ENCODE peak calls at places on chromosomes 3 and 15, in nine cellular contexts. V, F, N, S, I, W, R, K and G are unnamed samples.

GRCh38 chr15:77312523-77312922 is 107.4 kb downstream of the PEAK1 start:
- DNase-seq in R (no peak), K (no peak), F (peak; percentile 7), I (no peak), W (no peak), V (no peak), N (peak; percentile 40), S (no peak), G (no peak)

GRCh38 chr15:91047545-91048199 is 25.3 kb upstream of the VPS33B start:
- DNase-seq in N (no peak), V (no peak), F (peak; percentile 6), K (no peak), I (no peak), S (no peak), R (peak; percentile 21), W (no peak), G (no peak)

GRCh38 chr3:175670572-175670971 is 811.4 kb downstream of the NAALADL2 start:
- DNase-seq in I (no peak), S (no peak), F (peak; percentile 6), K (no peak), N (peak; percentile 76), V (no peak), R (no peak), W (no peak), G (no peak)

GRCh38 chr3:55042591-55042990 is 114.7 kb upstream of the LRTM1 start:
- DNase-seq in K (no peak), W (no peak), F (peak; percentile 46), I (no peak), N (peak; percentile 30), S (no peak), V (no peak), R (no peak), G (no peak)

GRCh38 chr3:57224856-57225255 is 2.7 kb upstream of the APPL1 start:
- DNase-seq in F (peak; percentile 44), W (no peak), R (no peak), K (no peak), I (no peak), N (peak; percentile 6), S (no peak), V (no peak), G (no peak)

GRCh38 chr15:80838012-80838411 is 58.8 kb downstream of the CEMIP start:
- DNase-seq in S (no peak), K (no peak), V (no peak), R (no peak), I (no peak), W (no peak), F (no peak), N (no peak), G (no peak)

GRCh38 chr3:126683506-126683905 is 20.5 kb upstream of the CHCHD6 start:
- DNase-seq in S (no peak), V (no peak), K (no peak), F (no peak), N (no peak), W (no peak), R (no peak), I (no peak), G (no peak)

GRCh38 chr3:159929181-159929893 is 59.3 kb upstream of the IL12A start:
- DNase-seq in R (peak; percentile 93), W (peak; percentile 42), I (peak; percentile 6), K (no peak), F (peak; percentile 89), S (peak; percentile 93), N (peak; percentile 87), V (peak; percentile 37), G (no peak)

GRCh38 chr3:133153382-133153781 is 115.2 kb downstream of the TMEM108 start:
- DNase-seq in N (no peak), F (no peak), W (no peak), V (no peak), S (no peak), R (no peak), I (no peak), K (no peak), G (no peak)

GRCh38 chr3:160660899-160661298 is 16.1 kb upstream of the ARL14 start:
- DNase-seq in W (no peak), F (no peak), V (no peak), N (no peak), S (no peak), R (no peak), K (no peak), I (no peak), G (no peak)

GRCh38 chr15:69615756-69616155 is 163.1 kb downstream of the RPLP1 start:
- DNase-seq in S (no peak), K (no peak), N (no peak), R (no peak), F (no peak), V (no peak), I (no peak), W (no peak), G (no peak)

GRCh38 chr3:31925271-31925630 is 55.8 kb downstream of the OSBPL10 start:
- DNase-seq in F (no peak), N (no peak), R (no peak), W (no peak), V (no peak), S (no peak), K (no peak), I (no peak), G (no peak)

GRCh38 chr3:170506556-170506955 is 79.3 kb downstream of the SLC7A14 start:
- DNase-seq in K (no peak), F (peak; percentile 41), R (peak; percentile 56), V (no peak), N (peak; percentile 71), I (peak; percentile 75), W (peak; percentile 42), S (peak; percentile 60), G (no peak)

GRCh38 chr3:123261666-123262065 is 59.9 kb downstream of the SEC22A start:
- DNase-seq in F (no peak), W (no peak), R (no peak), K (no peak), S (no peak), V (no peak), N (no peak), I (no peak), G (no peak)

GRCh38 chr3:135084404-135084803 is 289.3 kb downstream of the EPHB1 start:
- DNase-seq in V (no peak), S (no peak), N (no peak), W (peak; percentile 17), F (no peak), I (no peak), K (no peak), R (no peak), G (no peak)